ENCODE peak calls at places on chromosomes 13 and 19, in nine cellular contexts. A is naive thymus-derived CD4-positive, alpha-beta T cell; W is Panc1; N is activated naive CD4-positive, alpha-beta T cell treated with anti-CD3 and anti-CD28 coated beads for 36 hours; D is cardiac fibroblast; J is stimulated activated CD4-positive, alpha-beta T cell treated with anti-CD3 and anti-CD28 coated beads, Interleukin-1b, Interleukin-23, amount 100 ng/mL, for 48 hours; T is MCF 10A; Z is fibroblast of the conjunctiva; G is non-pigmented ciliary epithelial cell. K is an unnamed sample.

GRCh38 chr19:35785087-35785627 is 9.8 kb downstream of the ARHGAP33 start:
- DNase-seq in J (no peak), W (no peak), Z (no peak), A (no peak), N (no peak), G (no peak), D (no peak), T (no peak), K (no peak)

GRCh38 chr13:95193509-95194230 is 107.6 kb downstream of the ABCC4 start:
- DNase-seq in J (no peak), G (no peak), W (no peak), A (no peak), N (no peak), Z (no peak), T (peak), D (peak), K (no peak)

GRCh38 chr19:6267552-6268381 is 12.0 kb downstream of the MLLT1 start:
- DNase-seq in A (no peak), G (no peak), N (no peak), W (no peak), J (no peak), Z (no peak), D (no peak), T (no peak), K (no peak)

GRCh38 chr19:31317098-31317497 is 32.1 kb downstream of the TSHZ3 start:
- DNase-seq in N (no peak), T (no peak), J (no peak), A (no peak), W (no peak), Z (no peak), D (no peak), G (no peak), K (no peak)

GRCh38 chr19:12778020-12778904 is 2.9 kb upstream of the HOOK2 start:
- DNase-seq in J (peak), A (peak), Z (peak), N (peak), G (no peak), W (no peak), D (peak), T (peak), K (peak)

GRCh38 chr13:27194895-27195764 is 23.5 kb upstream of the USP12 start:
- DNase-seq in D (peak), A (no peak), W (peak), G (peak), Z (peak), N (no peak), J (no peak), T (peak), K (no peak)

GRCh38 chr13:51895906-51896888 is 34.4 kb downstream of the CCDC70 start:
- DNase-seq in J (peak), G (peak), Z (peak), W (peak), N (peak), D (peak), A (peak), T (peak), K (peak)

GRCh38 chr13:68745517-68745916 is 1362.1 kb upstream of the ATXN8OS start:
- DNase-seq in N (no peak), J (no peak), Z (no peak), T (no peak), D (no peak), G (no peak), W (no peak), A (no peak), K (no peak)

GRCh38 chr19:13209797-13210775 is 59.9 kb downstream of the IER2 start:
- DNase-seq in A (no peak), W (no peak), Z (no peak), D (no peak), G (no peak), N (no peak), T (no peak), J (no peak), K (no peak)

K was measured in ureter.